ENCODE peak calls at places on chromosomes 11 and 22, in nine cellular contexts. One of them, this sample, is unnamed. For H3K36me3 and H3K4me1, the result is how much of the 10 kb centered on the place peaks cover.

GRCh38 chr11:94201004-94201465 is 72.4 kb downstream of the PANX1 start:
- DNase-seq in psoas muscle: no peak
- DNase-seq in adrenal gland: no peak
- DNase-seq in HepG2: peak
- DNase-seq in Peyer's patch: no peak
- DNase-seq in lower lobe of right lung: no peak
- DNase-seq in heart left ventricle: no peak
- DNase-seq in transverse colon: no peak
- DNase-seq in lung: no peak
- DNase-seq in this sample: no peak

GRCh38 chr22:45072322-45072903 is 62.6 kb upstream of the PHF21B start:
- DNase-seq in psoas muscle: no peak
- DNase-seq in adrenal gland: no peak
- DNase-seq in HepG2: no peak
- DNase-seq in Peyer's patch: no peak
- DNase-seq in lower lobe of right lung: no peak
- DNase-seq in heart left ventricle: no peak
- DNase-seq in transverse colon: no peak
- DNase-seq in lung: no peak
- DNase-seq in this sample: no peak

GRCh38 chr11:127711748-127712147 is 711.2 kb upstream of the KIRREL3 start:
- DNase-seq in psoas muscle: no peak
- DNase-seq in adrenal gland: no peak
- DNase-seq in HepG2: no peak
- DNase-seq in Peyer's patch: no peak
- DNase-seq in lower lobe of right lung: no peak
- DNase-seq in heart left ventricle: no peak
- DNase-seq in transverse colon: no peak
- DNase-seq in lung: no peak
- DNase-seq in this sample: no peak

GRCh38 chr22:39282642-39283311 is 36.6 kb downstream of the RPL3 start:
- DNase-seq in psoas muscle: peak
- DNase-seq in adrenal gland: peak
- DNase-seq in HepG2: no peak
- DNase-seq in Peyer's patch: no peak
- DNase-seq in lower lobe of right lung: no peak
- DNase-seq in heart left ventricle: no peak
- DNase-seq in transverse colon: no peak
- DNase-seq in lung: no peak
- DNase-seq in this sample: no peak

GRCh38 chr11:120564573-120565301 is 53.2 kb downstream of the GRIK4 start:
- DNase-seq in psoas muscle: peak
- DNase-seq in adrenal gland: peak
- DNase-seq in HepG2: no peak
- DNase-seq in Peyer's patch: peak
- DNase-seq in lower lobe of right lung: peak
- DNase-seq in heart left ventricle: peak
- DNase-seq in transverse colon: no peak
- DNase-seq in lung: no peak
- DNase-seq in this sample: peak

GRCh38 chr11:2436013-2436520 is 8.2 kb downstream of the TRPM5 start:
- DNase-seq in psoas muscle: peak
- DNase-seq in adrenal gland: no peak
- DNase-seq in HepG2: no peak
- DNase-seq in Peyer's patch: no peak
- DNase-seq in lower lobe of right lung: peak
- DNase-seq in heart left ventricle: no peak
- DNase-seq in transverse colon: no peak
- DNase-seq in lung: no peak
- DNase-seq in this sample: no peak

GRCh38 chr11:10750838-10751580 is at the start of gene CTR9:
- DNase-seq in psoas muscle: peak
- DNase-seq in adrenal gland: peak
- DNase-seq in HepG2: peak
- DNase-seq in Peyer's patch: peak
- DNase-seq in lower lobe of right lung: peak
- DNase-seq in heart left ventricle: peak
- DNase-seq in transverse colon: peak
- DNase-seq in lung: peak
- DNase-seq in this sample: peak

GRCh38 chr11:84714316-84714780 is 912.8 kb downstream of the DLG2 start:
- DNase-seq in psoas muscle: peak
- DNase-seq in adrenal gland: peak
- DNase-seq in HepG2: peak
- DNase-seq in Peyer's patch: no peak
- DNase-seq in lower lobe of right lung: peak
- DNase-seq in heart left ventricle: peak
- DNase-seq in transverse colon: peak
- DNase-seq in lung: no peak
- DNase-seq in this sample: peak

GRCh38 chr11:124900464-124900863 is 2.8 kb upstream of the ROBO4 start:
- DNase-seq in psoas muscle: no peak
- DNase-seq in adrenal gland: peak
- DNase-seq in HepG2: peak
- DNase-seq in Peyer's patch: no peak
- DNase-seq in lower lobe of right lung: no peak
- DNase-seq in heart left ventricle: no peak
- DNase-seq in transverse colon: no peak
- DNase-seq in lung: no peak
- DNase-seq in this sample: no peak

GRCh38 chr22:27386186-27386585 is 415.4 kb downstream of the MN1 start:
- DNase-seq in psoas muscle: no peak
- DNase-seq in adrenal gland: no peak
- DNase-seq in HepG2: no peak
- DNase-seq in Peyer's patch: peak
- DNase-seq in lower lobe of right lung: no peak
- DNase-seq in heart left ventricle: no peak
- DNase-seq in transverse colon: no peak
- DNase-seq in lung: no peak
- DNase-seq in this sample: no peak

GRCh38 chr11:128707671-128708070 is 13.8 kb downstream of the FLI1 start:
- DNase-seq in psoas muscle: no peak
- DNase-seq in adrenal gland: no peak
- DNase-seq in HepG2: no peak
- DNase-seq in Peyer's patch: no peak
- DNase-seq in lower lobe of right lung: no peak
- DNase-seq in heart left ventricle: no peak
- DNase-seq in transverse colon: no peak
- DNase-seq in lung: no peak
- DNase-seq in this sample: no peak

GRCh38 chr11:95005642-95006041 is 19.4 kb upstream of the KDM4E start:
- DNase-seq in psoas muscle: no peak
- DNase-seq in adrenal gland: no peak
- DNase-seq in HepG2: no peak
- DNase-seq in Peyer's patch: no peak
- DNase-seq in lower lobe of right lung: no peak
- DNase-seq in heart left ventricle: no peak
- DNase-seq in transverse colon: no peak
- DNase-seq in lung: no peak
- DNase-seq in this sample: no peak

GRCh38 chr11:36465449-36466163 is 44.5 kb downstream of the TRAF6 start:
- DNase-seq in psoas muscle: no peak
- DNase-seq in adrenal gland: no peak
- DNase-seq in HepG2: no peak
- DNase-seq in Peyer's patch: no peak
- DNase-seq in lower lobe of right lung: no peak
- DNase-seq in heart left ventricle: no peak
- DNase-seq in transverse colon: no peak
- DNase-seq in lung: no peak
- DNase-seq in this sample: no peak

GRCh38 chr22:28599693-28600092 is 79.9 kb downstream of the TTC28 start:
- DNase-seq in psoas muscle: no peak
- DNase-seq in adrenal gland: no peak
- DNase-seq in HepG2: no peak
- DNase-seq in Peyer's patch: no peak
- DNase-seq in lower lobe of right lung: no peak
- DNase-seq in heart left ventricle: no peak
- DNase-seq in transverse colon: no peak
- DNase-seq in lung: no peak
- DNase-seq in this sample: no peak

GRCh38 chr11:94147433-94147845 is 18.8 kb downstream of the PANX1 start:
- DNase-seq in psoas muscle: no peak
- DNase-seq in adrenal gland: peak
- DNase-seq in HepG2: no peak
- DNase-seq in Peyer's patch: no peak
- DNase-seq in lower lobe of right lung: no peak
- DNase-seq in heart left ventricle: no peak
- DNase-seq in transverse colon: no peak
- DNase-seq in lung: no peak
- DNase-seq in this sample: no peak

GRCh38 chr11:115455606-115456005 is 48.6 kb downstream of the CADM1 start:
- DNase-seq in psoas muscle: no peak
- DNase-seq in adrenal gland: no peak
- DNase-seq in HepG2: no peak
- DNase-seq in Peyer's patch: no peak
- DNase-seq in lower lobe of right lung: no peak
- DNase-seq in heart left ventricle: no peak
- DNase-seq in transverse colon: no peak
- DNase-seq in lung: no peak
- DNase-seq in this sample: no peak

GRCh38 chr22:25630446-25630845 is 66.0 kb downstream of the GRK3 start:
- DNase-seq in psoas muscle: no peak
- DNase-seq in adrenal gland: no peak
- DNase-seq in HepG2: no peak
- DNase-seq in Peyer's patch: no peak
- DNase-seq in lower lobe of right lung: no peak
- DNase-seq in heart left ventricle: no peak
- DNase-seq in transverse colon: no peak
- DNase-seq in lung: no peak
- DNase-seq in this sample: no peak

GRCh38 chr11:107438148-107438547 is 19.5 kb downstream of the CWF19L2 start:
- DNase-seq in psoas muscle: no peak
- DNase-seq in adrenal gland: no peak
- DNase-seq in HepG2: no peak
- DNase-seq in Peyer's patch: no peak
- DNase-seq in lower lobe of right lung: no peak
- DNase-seq in heart left ventricle: no peak
- DNase-seq in transverse colon: no peak
- DNase-seq in lung: no peak
- DNase-seq in this sample: no peak
- TF ChIP-seq CTCF in psoas muscle: no peak
- TF ChIP-seq CTCF in adrenal gland: no peak
- TF ChIP-seq CTCF in HepG2: no peak
- TF ChIP-seq CTCF in Peyer's patch: no peak
- TF ChIP-seq CTCF in lower lobe of right lung: no peak
- TF ChIP-seq CTCF in heart left ventricle: no peak
- TF ChIP-seq CTCF in transverse colon: no peak
- TF ChIP-seq CTCF in lung: no peak
- TF ChIP-seq CTCF in this sample: no peak

GRCh38 chr22:20952544-20953341 is 14.3 kb upstream of the AIFM3 start:
- DNase-seq in psoas muscle: no peak
- DNase-seq in adrenal gland: no peak
- DNase-seq in HepG2: peak
- DNase-seq in Peyer's patch: no peak
- DNase-seq in lower lobe of right lung: no peak
- DNase-seq in heart left ventricle: no peak
- DNase-seq in transverse colon: peak
- DNase-seq in lung: no peak
- DNase-seq in this sample: no peak
- H3K36me3 ChIP-seq in psoas muscle: under half
- H3K36me3 ChIP-seq in adrenal gland: under half
- H3K36me3 ChIP-seq in HepG2: under half
- H3K36me3 ChIP-seq in Peyer's patch: under half
- H3K36me3 ChIP-seq in lower lobe of right lung: half or more
- H3K36me3 ChIP-seq in heart left ventricle: under half
- H3K36me3 ChIP-seq in transverse colon: under half
- H3K36me3 ChIP-seq in lung: under half
- H3K36me3 ChIP-seq in this sample: under half

GRCh38 chr11:68370211-68371111 is 58.1 kb downstream of the LRP5 start:
- DNase-seq in psoas muscle: no peak
- DNase-seq in adrenal gland: no peak
- DNase-seq in HepG2: no peak
- DNase-seq in Peyer's patch: peak
- DNase-seq in lower lobe of right lung: peak
- DNase-seq in heart left ventricle: peak
- DNase-seq in transverse colon: peak
- DNase-seq in lung: no peak
- DNase-seq in this sample: peak
- H3K4me1 ChIP-seq in psoas muscle: under half
- H3K4me1 ChIP-seq in adrenal gland: under half
- H3K4me1 ChIP-seq in HepG2: under half
- H3K4me1 ChIP-seq in Peyer's patch: under half
- H3K4me1 ChIP-seq in lower lobe of right lung: under half
- H3K4me1 ChIP-seq in heart left ventricle: half or more
- H3K4me1 ChIP-seq in transverse colon: under half
- H3K4me1 ChIP-seq in lung: under half
- H3K4me1 ChIP-seq in this sample: half or more

GRCh38 chr11:65859134-65859811 is 960 bp upstream of the MUS81 start:
- DNase-seq in psoas muscle: peak
- DNase-seq in adrenal gland: peak
- DNase-seq in HepG2: peak
- DNase-seq in Peyer's patch: peak
- DNase-seq in lower lobe of right lung: peak
- DNase-seq in heart left ventricle: peak
- DNase-seq in transverse colon: peak
- DNase-seq in lung: peak
- DNase-seq in this sample: peak
- TF ChIP-seq CTCF in psoas muscle: no peak
- TF ChIP-seq CTCF in adrenal gland: no peak
- TF ChIP-seq CTCF in HepG2: peak
- TF ChIP-seq CTCF in Peyer's patch: no peak
- TF ChIP-seq CTCF in lower lobe of right lung: peak
- TF ChIP-seq CTCF in heart left ventricle: peak
- TF ChIP-seq CTCF in transverse colon: peak
- TF ChIP-seq CTCF in lung: no peak
- TF ChIP-seq CTCF in this sample: no peak

GRCh38 chr11:71496421-71496820 is 30.6 kb upstream of the KRTAP5-7 start:
- DNase-seq in psoas muscle: no peak
- DNase-seq in adrenal gland: peak
- DNase-seq in HepG2: no peak
- DNase-seq in Peyer's patch: no peak
- DNase-seq in lower lobe of right lung: no peak
- DNase-seq in heart left ventricle: no peak
- DNase-seq in transverse colon: no peak
- DNase-seq in lung: no peak
- DNase-seq in this sample: no peak
- H3K36me3 ChIP-seq in psoas muscle: half or more
- H3K36me3 ChIP-seq in adrenal gland: half or more
- H3K36me3 ChIP-seq in HepG2: under half
- H3K36me3 ChIP-seq in Peyer's patch: under half
- H3K36me3 ChIP-seq in lower lobe of right lung: half or more
- H3K36me3 ChIP-seq in heart left ventricle: under half
- H3K36me3 ChIP-seq in transverse colon: half or more
- H3K36me3 ChIP-seq in lung: half or more
- H3K36me3 ChIP-seq in this sample: under half

GRCh38 chr11:76628408-76628947 is 42.1 kb downstream of the LRRC32 start:
- DNase-seq in psoas muscle: no peak
- DNase-seq in adrenal gland: peak
- DNase-seq in HepG2: no peak
- DNase-seq in Peyer's patch: no peak
- DNase-seq in lower lobe of right lung: no peak
- DNase-seq in heart left ventricle: no peak
- DNase-seq in transverse colon: no peak
- DNase-seq in lung: no peak
- DNase-seq in this sample: no peak
- H3K4me1 ChIP-seq in psoas muscle: under half
- H3K4me1 ChIP-seq in adrenal gland: under half
- H3K4me1 ChIP-seq in HepG2: under half
- H3K4me1 ChIP-seq in Peyer's patch: under half
- H3K4me1 ChIP-seq in lower lobe of right lung: under half
- H3K4me1 ChIP-seq in heart left ventricle: under half
- H3K4me1 ChIP-seq in transverse colon: under half
- H3K4me1 ChIP-seq in lung: under half
- H3K4me1 ChIP-seq in this sample: under half